ENCODE peak calls at places on chromosomes 1 and 21, in four cellular contexts. H is IMR-90, A is PC-3, I is H1. O is an unnamed sample. For H3K27me3, the result is how much of the 10 kb centered on the place peaks cover.

GRCh38 chr1:206557636-206558473 is 50.5 kb downstream of the RASSF5 start:
- DNase-seq in A (peak), I (no peak), H (no peak), O (no peak)

GRCh38 chr1:19351858-19352257 is 39.7 kb downstream of the SLC66A1 start:
- DNase-seq in H (no peak), I (no peak), A (no peak), O (no peak)

GRCh38 chr1:151542710-151543129 is 2.6 kb downstream of the TUFT1 start:
- DNase-seq in H (peak), I (no peak), A (peak), O (peak)

GRCh38 chr1:75188892-75189291 is 54.7 kb downstream of the LHX8 start:
- DNase-seq in A (no peak), H (no peak), I (no peak), O (no peak)

GRCh38 chr1:162168261-162168660 is 98.8 kb downstream of the NOS1AP start:
- DNase-seq in H (no peak), I (no peak), A (peak), O (no peak)

GRCh38 chr1:28640766-28641165 is 2.1 kb downstream of the TAF12 start:
- DNase-seq in A (peak), I (no peak), H (peak), O (no peak)

GRCh38 chr1:38586993-38587646 is 272.5 kb downstream of the RRAGC start:
- DNase-seq in H (no peak), I (peak), A (peak), O (no peak)

GRCh38 chr1:207805841-207806421 is 54.1 kb downstream of the CD46 start:
- DNase-seq in I (no peak), H (peak), A (peak), O (peak)

GRCh38 chr1:4733446-4734175 is 79.2 kb downstream of the AJAP1 start:
- DNase-seq in A (no peak), I (no peak), H (no peak), O (no peak)

GRCh38 chr21:37546949-37547614 is 180.5 kb downstream of the DYRK1A start:
- DNase-seq in A (peak), I (no peak), H (no peak), O (peak)

GRCh38 chr1:230174765-230175747 is 108.0 kb downstream of the GALNT2 start:
- DNase-seq in A (no peak), H (no peak), I (peak), O (no peak)

GRCh38 chr1:177286396-177286795 is 115.6 kb downstream of the BRINP2 start:
- DNase-seq in A (no peak), I (no peak), H (peak), O (peak)

GRCh38 chr1:223183268-223183862 is 40.3 kb upstream of the TLR5 start:
- DNase-seq in I (no peak), H (no peak), A (peak), O (no peak)

DNA sequence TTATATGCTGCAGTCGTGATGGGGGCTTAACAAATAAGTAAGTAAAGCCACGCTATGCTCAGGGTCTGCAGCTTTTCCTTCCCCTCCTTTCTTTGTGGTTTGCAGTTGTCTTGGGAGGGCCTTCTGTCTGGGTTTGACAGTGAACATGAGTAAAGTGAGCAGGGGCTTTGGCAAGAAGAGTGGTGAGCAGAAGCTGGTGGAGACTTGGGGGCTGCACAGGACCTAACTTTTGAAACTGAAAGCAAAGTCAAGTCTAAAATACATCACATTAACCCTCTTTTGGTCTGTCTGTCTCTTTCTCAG is 368.6 kb upstream of the VAMP3 start:
- DNase-seq in I (no peak), A (no peak), H (no peak), O (no peak)
- H3K27me3 ChIP-seq in I (under half), A (under half), H (under half), O (under half)

GRCh38 chr1:244100691-244101453 is 49.8 kb downstream of the ZBTB18 start:
- DNase-seq in H (peak), A (no peak), I (no peak), O (peak)
- H2AFZ ChIP-seq in H (peak), A (no peak), I (no peak), O (peak)

DNA sequence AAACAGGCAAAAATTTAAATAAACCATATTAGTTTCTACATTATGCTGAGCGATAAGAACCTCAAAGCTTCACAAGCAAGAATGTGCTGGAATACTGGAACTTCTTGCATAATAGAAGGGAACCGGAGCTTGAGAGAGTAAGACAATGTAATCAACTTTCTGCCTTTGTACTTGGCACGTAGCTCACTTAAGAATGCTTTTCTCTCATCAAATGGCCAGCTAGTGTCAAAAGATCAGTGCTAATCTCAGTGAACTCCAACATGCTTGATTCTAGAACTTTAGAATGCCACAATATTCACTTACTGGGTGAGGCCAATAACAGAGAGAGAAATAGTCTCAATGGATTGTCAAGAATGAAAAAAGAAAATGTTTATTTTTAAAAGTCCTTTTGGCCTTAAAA is 486.1 kb upstream of the LRRC7 start:
- DNase-seq in A (no peak), H (no peak), I (no peak), O (no peak)
- H3K9ac ChIP-seq in A (no peak), H (no peak), I (no peak), O (no peak)

GRCh38 chr1:240352769-240353168 is 259.2 kb downstream of the GREM2 start:
- DNase-seq in H (peak), I (no peak), A (peak), O (peak)

GRCh38 chr1:240351690-240352089 is 260.0 kb downstream of the FMN2 start:
- DNase-seq in H (peak), A (no peak), I (no peak), O (no peak)

GRCh38 chr1:240349695-240350094 is 258.0 kb downstream of the FMN2 start:
- DNase-seq in H (no peak), I (no peak), A (no peak), O (no peak)

GRCh38 chr1:240356568-240356967 is 255.4 kb downstream of the GREM2 start:
- DNase-seq in H (no peak), I (no peak), A (no peak), O (no peak)

GRCh38 chr1:240350910-240351331 is 259.2 kb downstream of the FMN2 start:
- DNase-seq in I (no peak), A (peak), H (peak), O (peak)
- H3K27me3 ChIP-seq in I (under half), A (under half), H (under half), O (under half)

DNA sequence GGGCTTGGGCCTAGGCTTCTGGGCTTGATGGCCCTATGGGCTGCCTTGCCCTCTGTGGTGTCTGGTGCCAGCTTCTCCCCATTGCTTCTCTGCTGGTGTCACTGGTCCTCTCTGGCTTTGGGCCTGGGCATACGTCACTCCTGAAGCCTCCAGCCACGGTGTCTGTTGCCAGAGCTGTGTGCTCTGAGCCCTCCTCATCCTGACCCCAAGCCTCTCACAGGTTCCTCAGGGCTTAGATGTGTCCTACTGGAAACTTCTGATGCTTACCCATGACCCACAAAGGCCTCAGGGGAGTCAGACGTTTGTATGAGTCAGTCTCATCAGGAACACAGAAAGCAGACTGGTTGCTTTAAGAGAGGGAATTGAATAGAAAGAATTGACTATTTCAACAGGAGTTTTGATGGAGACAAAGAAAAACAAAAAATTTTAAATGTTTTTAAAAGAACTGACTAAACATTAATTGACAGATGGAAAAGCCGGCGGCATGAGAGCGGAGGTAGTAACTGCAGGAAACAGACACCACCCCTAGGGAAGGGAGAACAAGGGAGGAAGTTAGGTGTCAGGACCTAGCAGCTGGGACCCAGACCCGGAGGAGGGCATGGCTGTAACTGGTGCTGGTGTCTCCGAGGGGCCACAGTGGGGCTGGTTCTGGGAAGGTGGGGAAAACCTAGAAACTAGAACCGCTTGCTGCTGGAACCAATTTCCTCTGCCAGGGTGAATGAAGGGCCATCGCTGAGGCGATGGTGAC is 39.9 kb upstream of the CITED4 start:
- DNase-seq in A (peak), I (no peak), H (peak), O (peak)
- H2AFZ ChIP-seq in A (peak), I (peak), H (peak), O (peak)

GRCh38 chr1:2632561-2633361 is at the start of gene MMEL1:
- DNase-seq in I (no peak), A (no peak), H (no peak), O (no peak)
- H3K9ac ChIP-seq in I (no peak), A (no peak), H (no peak), O (no peak)

GRCh38 chr1:226076378-226076777 is 13.9 kb downstream of the H3-3A start:
- DNase-seq in H (no peak), I (no peak), A (no peak), O (no peak)
- H3K27me3 ChIP-seq in H (under half), I (under half), A (under half), O (under half)

DNA sequence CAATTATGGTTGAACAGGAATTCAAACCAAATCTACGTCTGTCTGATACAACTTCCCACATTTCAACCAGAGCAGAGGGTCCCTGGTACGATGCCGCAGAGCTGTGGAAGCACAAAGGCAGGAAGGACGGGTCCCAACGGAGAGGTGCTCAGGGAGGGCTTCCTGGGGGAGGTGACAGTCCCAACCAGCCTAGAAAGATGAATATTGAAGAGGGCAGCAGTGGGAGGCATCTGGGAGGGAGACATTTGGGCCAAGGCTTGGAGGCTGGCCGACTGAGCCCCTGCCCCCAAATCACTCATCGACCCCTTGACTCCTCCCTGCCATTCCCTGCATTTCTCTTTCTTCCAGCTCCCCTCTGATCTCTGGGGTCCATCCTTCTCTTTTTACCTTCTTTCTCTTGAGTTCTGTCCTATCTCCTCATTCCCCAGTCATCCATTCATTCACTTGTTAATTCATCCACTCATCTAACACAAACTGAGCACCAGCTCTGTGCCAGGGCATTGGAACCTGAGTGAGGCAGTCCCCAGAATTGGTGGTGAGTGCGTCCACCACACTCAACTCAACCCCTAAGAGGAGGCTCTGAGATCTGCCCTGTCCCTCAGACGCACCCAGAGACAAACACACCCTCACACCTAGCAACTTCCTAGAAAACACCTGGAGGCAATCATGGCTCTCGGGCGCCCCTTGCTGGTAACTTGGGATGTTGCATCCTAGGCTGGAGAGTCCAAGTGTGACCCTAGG is 13.2 kb upstream of the CELA3B start:
- DNase-seq in A (peak), H (peak), I (peak), O (peak)
- H2AFZ ChIP-seq in A (peak), H (peak), I (peak), O (no peak)

GRCh38 chr1:111280267-111280666 is 10.4 kb upstream of the CHIA start:
- DNase-seq in I (no peak), A (no peak), H (no peak), O (no peak)
- H3K9ac ChIP-seq in I (no peak), A (no peak), H (no peak), O (no peak)

DNA sequence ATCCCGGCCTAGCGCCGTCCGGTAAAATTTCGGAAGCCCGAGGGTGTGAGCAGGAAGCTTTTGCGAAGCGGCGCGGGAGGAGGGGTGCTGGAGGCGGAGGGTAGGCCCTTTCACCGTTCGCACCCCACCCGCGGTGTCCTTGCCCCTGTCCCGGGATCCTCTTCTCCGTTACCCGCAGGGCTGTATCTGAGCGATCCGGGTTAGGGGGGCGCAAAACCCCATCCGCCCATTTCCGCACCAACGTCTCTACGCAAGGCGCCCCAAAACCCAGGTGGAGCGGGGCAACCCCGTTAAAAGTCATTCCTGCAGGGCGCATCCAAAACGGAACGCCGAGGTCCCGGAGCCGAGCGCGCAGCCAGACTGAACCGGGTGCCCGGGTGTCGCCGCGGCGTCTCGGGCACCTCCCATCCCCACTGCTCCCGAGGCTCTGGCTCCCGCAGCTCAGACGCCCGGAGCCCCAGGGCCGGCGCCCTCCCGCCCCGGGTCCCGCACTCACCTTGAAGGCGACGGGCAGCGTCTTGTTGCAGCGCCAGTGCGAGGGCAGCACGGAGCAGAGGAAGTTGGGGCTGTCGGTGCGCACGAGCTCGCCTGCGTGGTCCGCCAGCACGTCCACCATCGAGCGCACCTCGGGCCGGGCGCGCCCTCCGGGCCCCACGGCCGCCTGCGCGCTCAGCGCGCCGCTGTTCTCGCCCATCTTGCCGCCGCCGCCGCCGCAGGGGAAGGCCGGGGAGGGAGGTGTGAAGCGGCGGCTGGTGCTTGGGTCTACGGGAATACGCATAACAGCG is 793 bp downstream of the RUNX3 start:
- DNase-seq in A (peak), H (no peak), I (peak), O (no peak)
- H3K27me3 ChIP-seq in A (half or more), H (half or more), I (half or more), O (half or more)

O was measured in astrocyte.